ENCODE peak calls at places on chromosomes 7 and 10, in four cellular contexts. Q is Panc1, G is mucosa of descending colon, A is hepatocyte. Z is an unnamed sample.

GRCh38 chr10:12408472-12408871 is 59.1 kb downstream of the CAMK1D start:
- DNase-seq in Q (no peak), A (no peak), G (no peak), Z (no peak)

GRCh38 chr10:132536241-132536963 is 1.2 kb upstream of the INPP5A start:
- DNase-seq in A (no peak), G (peak; percentile 65), Q (no peak), Z (peak; percentile 55)

GRCh38 chr7:90720970-90721768 is 125.0 kb downstream of the CDK14 start:
- DNase-seq in Q (no peak), A (peak; percentile 74), G (peak; percentile 32), Z (peak; percentile 80)

GRCh38 chr10:56537984-56538383 is 176.9 kb upstream of the ZWINT start:
- DNase-seq in Q (peak; percentile 54), G (no peak), A (peak; percentile 18), Z (no peak)

GRCh38 chr10:6990891-6991290 is 410.8 kb upstream of the PRKCQ start:
- DNase-seq in A (no peak), Q (no peak), G (no peak), Z (no peak)

GRCh38 chr10:16436367-16436757 is 448 bp upstream of the PTER start:
- DNase-seq in Q (no peak), G (no peak), A (peak; percentile 20), Z (no peak)

GRCh38 chr10:52353960-52354394 is 39.9 kb downstream of the DKK1 start:
- DNase-seq in A (no peak), G (no peak), Q (no peak), Z (no peak)

GRCh38 chr7:33807779-33808482 is 97.4 kb upstream of the BMPER start:
- DNase-seq in G (peak; percentile 38), A (peak; percentile 69), Q (no peak), Z (no peak)

GRCh38 chr10:86100581-86101061 is 266.0 kb downstream of the GRID1 start:
- DNase-seq in Q (no peak), A (peak; percentile 42), G (no peak), Z (no peak)

GRCh38 chr10:23656735-23657134 is 217.9 kb downstream of the OTUD1 start:
- DNase-seq in Q (no peak), G (no peak), A (peak; percentile 18), Z (no peak)

GRCh38 chr7:116455499-116455898 is 44.0 kb upstream of the CAV2 start:
- DNase-seq in Q (no peak), A (no peak), G (no peak), Z (no peak)

GRCh38 chr10:101143354-101143648 is 12.2 kb downstream of the TLX1 start:
- DNase-seq in G (no peak), A (no peak), Q (no peak), Z (no peak)

GRCh38 chr10:72335394-72336258 is 19.1 kb downstream of the DNAJB12 start:
- DNase-seq in Q (no peak), A (peak; percentile 11), G (peak; percentile 69), Z (no peak)

GRCh38 chr10:13660545-13660920 is 73.8 kb downstream of the PRPF18 start:
- DNase-seq in G (no peak), A (no peak), Q (no peak), Z (no peak)

GRCh38 chr10:128462026-128462425 is 335.8 kb upstream of the MKI67 start:
- DNase-seq in G (no peak), Q (no peak), A (no peak), Z (no peak)

GRCh38 chr7:129831424-129832058 is 121.2 kb downstream of the UBE2H start:
- DNase-seq in Q (peak; percentile 81), A (peak; percentile 64), G (no peak), Z (no peak)

GRCh38 chr10:74949434-74949833 is 123.0 kb downstream of the KAT6B start:
- DNase-seq in G (no peak), Q (no peak), A (no peak), Z (no peak)

GRCh38 chr10:31586708-31587107 is 267.7 kb downstream of the ZEB1 start:
- DNase-seq in A (no peak), Q (no peak), G (no peak), Z (no peak)

GRCh38 chr7:39480901-39481300 is 85.3 kb upstream of the YAE1 start:
- DNase-seq in Q (no peak), G (no peak), A (no peak), Z (no peak)

GRCh38 chr10:73810735-73811465 is 498 bp downstream of the NDST2 start:
- DNase-seq in G (peak; percentile 69), A (peak; percentile 41), Q (no peak), Z (peak; percentile 73)

GRCh38 chr10:77905086-77905735 is 21.3 kb downstream of the DLG5 start:
- DNase-seq in G (no peak), Q (no peak), A (no peak), Z (no peak)

GRCh38 chr7:145692237-145692950 is 424.2 kb upstream of the CNTNAP2 start:
- DNase-seq in Q (no peak), A (peak; percentile 36), G (no peak), Z (no peak)

GRCh38 chr7:7706101-7706511 is 12.3 kb downstream of the RPA3 start:
- DNase-seq in Q (no peak), A (no peak), G (no peak), Z (no peak)

GRCh38 chr10:30861217-30861616 is 170.4 kb downstream of the ZNF438 start:
- DNase-seq in A (no peak), Q (no peak), G (no peak), Z (no peak)

GRCh38 chr10:60414877-60415585 is 25.4 kb upstream of the ANK3 start:
- DNase-seq in A (peak; percentile 26), Q (no peak), G (peak; percentile 26), Z (no peak)

GRCh38 chr7:98229441-98229840 is 18.2 kb downstream of the BHLHA15 start:
- DNase-seq in Q (no peak), A (no peak), G (no peak), Z (no peak)

GRCh38 chr7:90516257-90516656 is 46.8 kb downstream of the PTTG1IP2 start:
- DNase-seq in A (no peak), G (no peak), Q (no peak), Z (no peak)

GRCh38 chr10:78223088-78223487 is 189.4 kb downstream of the RPS24 start:
- DNase-seq in G (no peak), Q (no peak), A (no peak), Z (no peak)

GRCh38 chr7:141537906-141538305 is 13.3 kb upstream of the AGK start:
- DNase-seq in G (no peak), Q (no peak), A (no peak), Z (no peak)

GRCh38 chr7:116726149-116726548 is 54.2 kb downstream of the MET start:
- DNase-seq in Q (no peak), A (no peak), G (no peak), Z (no peak)

GRCh38 chr7:84248267-84248666 is 53.7 kb upstream of the SEMA3A start:
- DNase-seq in Q (no peak), G (no peak), A (no peak), Z (no peak)

GRCh38 chr7:21887779-21888178 is 57.9 kb downstream of the CDCA7L start:
- DNase-seq in G (no peak), A (no peak), Q (no peak), Z (no peak)

GRCh38 chr7:21884496-21884895 is 61.2 kb downstream of the CDCA7L start:
- DNase-seq in Q (no peak), A (no peak), G (no peak), Z (no peak)

GRCh38 chr7:21887353-21887752 is 58.3 kb downstream of the CDCA7L start:
- DNase-seq in G (no peak), Q (no peak), A (no peak), Z (no peak)

GRCh38 chr7:21886396-21886795 is 59.3 kb downstream of the CDCA7L start:
- DNase-seq in Q (no peak), G (no peak), A (no peak), Z (no peak)

DNA sequence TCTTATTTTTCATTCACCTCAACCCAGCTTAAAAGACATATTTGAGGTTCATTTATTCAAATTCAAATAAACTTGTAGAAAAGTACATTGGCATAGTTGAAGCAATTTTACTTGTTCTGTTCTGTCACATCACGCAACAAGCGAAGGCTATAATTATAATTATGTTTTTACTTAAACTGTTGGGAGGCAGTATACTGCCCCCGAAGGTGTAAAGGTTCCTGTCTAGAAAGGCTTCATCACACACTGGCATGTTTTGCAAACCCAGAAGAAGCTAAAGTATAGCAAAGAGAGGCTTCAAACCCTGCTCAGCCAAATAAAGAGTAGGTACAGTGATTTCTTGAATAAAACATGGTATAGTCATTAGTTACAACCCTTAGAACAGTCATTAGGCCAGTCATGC is 62.6 kb downstream of the CDCA7L start:
- DNase-seq in A (no peak), Q (no peak), G (no peak), Z (no peak)
- TF ChIP-seq CTCF in A (no peak), Q (no peak), G (no peak), Z (no peak)

DNA sequence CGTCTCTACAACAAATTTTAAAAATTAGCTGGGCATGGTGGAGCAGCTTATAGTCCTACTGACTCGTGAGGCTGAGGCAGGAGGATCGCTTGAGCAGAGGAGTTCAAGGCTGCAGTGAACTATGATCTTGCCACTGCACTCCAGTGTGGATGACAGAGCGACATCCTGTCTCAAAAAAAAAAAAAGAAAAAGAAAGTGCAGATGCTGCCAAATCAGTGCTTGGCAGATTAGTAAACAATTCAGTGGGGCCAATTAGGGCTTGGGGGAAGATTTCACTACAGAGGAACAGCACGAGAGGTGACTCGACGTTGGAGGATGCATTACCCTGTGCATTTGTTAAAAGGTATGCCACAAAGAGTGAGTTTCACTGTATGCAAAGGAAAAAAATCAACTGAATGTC is 31.5 kb downstream of the GARIN1A start:
- DNase-seq in G (no peak), A (no peak), Q (no peak), Z (no peak)
- TF ChIP-seq CTCF in G (no peak), A (no peak), Q (no peak), Z (no peak)

DNA sequence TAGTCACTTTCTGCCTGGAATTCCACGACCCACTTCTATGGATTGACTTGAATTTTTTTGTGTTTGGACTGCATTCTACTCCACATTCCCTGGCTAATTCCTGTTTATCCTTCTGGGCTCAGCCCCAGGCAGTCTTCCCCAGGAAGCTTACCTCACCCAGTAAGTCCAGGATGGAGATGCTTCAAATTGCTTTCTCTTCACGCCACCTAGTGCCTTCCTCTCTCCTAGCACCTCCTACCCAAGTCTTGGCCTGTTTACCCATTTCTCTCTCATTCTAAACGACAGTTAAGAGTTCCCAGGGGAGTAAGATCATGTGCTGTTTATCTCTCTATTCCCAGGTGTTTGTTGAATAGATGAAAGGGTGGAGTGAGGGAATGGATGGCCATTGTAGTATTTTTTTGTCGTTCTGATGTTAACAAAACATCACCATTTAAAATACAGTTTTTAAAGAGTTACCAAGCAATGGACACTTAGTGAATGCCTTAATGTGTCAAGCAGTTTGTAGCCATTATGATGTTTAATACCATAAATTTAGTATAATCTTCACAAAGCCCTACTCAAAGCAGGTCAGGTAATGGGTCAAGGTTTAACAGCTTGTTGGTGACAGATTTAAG is 45.5 kb upstream of the TARP start:
- DNase-seq in A (peak; percentile 76), Q (peak; percentile 70), G (no peak), Z (no peak)
- TF ChIP-seq CTCF in A (peak; percentile 61), Q (peak; percentile 86), G (peak; percentile 17), Z (peak; percentile 38)

DNA sequence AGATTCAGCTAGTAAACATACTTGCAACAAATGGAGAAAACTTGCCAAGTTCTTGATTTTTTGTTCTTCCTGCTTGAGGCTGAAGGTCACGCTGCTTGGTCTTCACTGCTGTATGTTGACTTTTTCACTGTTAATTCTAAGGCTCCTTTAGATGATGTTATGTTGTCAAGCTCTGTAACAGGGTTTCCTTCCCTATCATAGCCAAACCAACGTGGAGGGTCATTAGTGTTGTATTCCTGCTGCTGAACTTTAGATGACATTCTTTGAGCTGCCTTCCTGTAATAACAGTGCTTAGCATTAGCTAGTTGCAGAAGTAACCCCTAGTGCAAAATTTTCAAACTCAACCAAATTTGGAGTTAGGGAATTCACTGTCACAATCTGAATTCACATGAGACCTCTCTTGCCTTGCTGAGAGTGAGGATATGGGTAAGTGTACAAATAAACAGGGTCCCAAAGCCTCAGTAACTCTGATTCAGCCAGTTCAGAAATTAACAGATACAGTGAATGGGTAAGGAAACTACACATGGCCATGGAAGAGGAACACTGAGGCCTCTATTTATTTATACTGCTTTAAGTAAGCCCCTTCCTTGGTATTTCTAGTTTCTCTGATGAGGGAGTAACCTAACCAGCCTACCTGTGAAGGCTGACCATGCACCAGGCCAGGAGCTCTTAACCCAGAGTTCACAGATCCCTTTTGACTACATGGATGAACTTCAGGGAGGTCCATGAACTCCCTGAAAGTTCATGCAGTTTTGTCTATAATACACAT is 64.6 kb downstream of the FAM185A start:
- DNase-seq in G (no peak), Q (no peak), A (no peak), Z (no peak)
- TF ChIP-seq CTCF in G (no peak), Q (no peak), A (no peak), Z (no peak)

Z was measured in right lobe of liver.